ENCODE peak calls at places on chromosomes 2 and 18, in seven cellular contexts. K is activated B cell treated with CpG ODN at 0.5 μM for 24 hours; R is NB4; N is T-helper 1 cell; W is stimulated activated CD8-positive, alpha-beta memory T cell treated with anti-CD3 and anti-CD28 coated beads, Interleukin-15, amount 100 ng/mL, for 24 hours; J is endodermal cell; L is ACHN. P is an unnamed sample.

GRCh38 chr2:85314884-85315242 is 12.9 kb downstream of the TGOLN2 start:
- DNase-seq in J (no peak), L (no peak), W (no peak), N (no peak), R (no peak), K (no peak), P (no peak)

GRCh38 chr2:220320326-220320725 is 692.9 kb downstream of the SLC4A3 start:
- DNase-seq in N (no peak), K (no peak), J (no peak), W (no peak), R (no peak), L (no peak), P (peak)

GRCh38 chr2:65081232-65081685 is 25.0 kb downstream of the CEP68 start:
- DNase-seq in W (no peak), J (no peak), L (no peak), K (no peak), N (no peak), R (peak), P (no peak)

GRCh38 chr2:42979416-42979869 is 187.1 kb upstream of the HAAO start:
- DNase-seq in R (no peak), N (no peak), W (no peak), K (no peak), L (no peak), J (peak), P (no peak)

GRCh38 chr2:237128026-237128703 is 42.5 kb downstream of the COPS8 start:
- DNase-seq in R (no peak), N (no peak), J (peak), L (peak), K (no peak), W (no peak), P (peak)

GRCh38 chr2:20326163-20326780 is 24.4 kb downstream of the PUM2 start:
- DNase-seq in W (no peak), R (peak), K (no peak), J (peak), N (no peak), L (peak), P (peak)

GRCh38 chr18:43001821-43002220 is 113.7 kb downstream of the RIT2 start:
- DNase-seq in K (no peak), J (no peak), N (no peak), L (no peak), W (no peak), R (no peak), P (no peak)

GRCh38 chr2:189327879-189328351 is 113.4 kb upstream of the WDR75 start:
- DNase-seq in N (no peak), R (no peak), K (no peak), W (no peak), L (no peak), J (no peak), P (no peak)

GRCh38 chr18:32975501-32975900 is 202.7 kb upstream of the KLHL14 start:
- DNase-seq in J (no peak), N (no peak), W (no peak), R (no peak), K (no peak), L (no peak), P (no peak)

GRCh38 chr2:74267068-74267467 is 68.7 kb downstream of the MTHFD2 start:
- DNase-seq in W (no peak), N (no peak), J (peak), L (peak), R (peak), K (no peak), P (no peak)

GRCh38 chr2:128486640-128487375 is 168.1 kb upstream of the HS6ST1 start:
- DNase-seq in J (no peak), K (no peak), R (peak), N (no peak), L (no peak), W (no peak), P (no peak)

GRCh38 chr18:58661423-58661822 is 9.8 kb upstream of the MALT1 start:
- DNase-seq in W (no peak), N (no peak), J (no peak), L (no peak), K (no peak), R (no peak), P (peak)

P was measured in amniotic epithelial cell.